ENCODE peak calls at places on chromosomes 16 and 17, in eight cellular contexts. H is AG10803; G is right atrium auricular region; R is omental fat pad; B is mesenchymal stem cell; P is activated naive CD8-positive, alpha-beta T cell treated with anti-CD3 and anti-CD28 coated beads, Interleukin-2, amount 50 U/mL, for 24 hours; C is effector memory CD8-positive, alpha-beta T cell; I is stimulated activated naive CD8-positive, alpha-beta T cell treated with anti-CD3 and anti-CD28 coated beads, Interleukin-15, amount 100 ng/mL, for 72 hours. Q is an unnamed sample.

GRCh38 chr17:38591759-38592241 is 14.0 kb downstream of the SRCIN1 start:
- DNase-seq in H (peak; percentile 38), G (no peak), R (no peak), B (no peak), P (no peak), C (no peak), I (no peak), Q (peak; percentile 73)

GRCh38 chr16:76441391-76441790 is 164.2 kb downstream of the CNTNAP4 start:
- DNase-seq in H (no peak), G (no peak), R (no peak), B (no peak), P (no peak), C (no peak), I (no peak), Q (no peak)

GRCh38 chr16:6687593-6687992 is 645.1 kb upstream of the RBFOX1 start:
- DNase-seq in H (no peak), G (no peak), R (no peak), B (no peak), P (no peak), C (no peak), I (no peak), Q (no peak)

GRCh38 chr16:65989861-65990260 is 376.6 kb upstream of the CDH5 start:
- DNase-seq in H (no peak), G (no peak), R (no peak), B (no peak), P (no peak), C (no peak), I (no peak), Q (no peak)

GRCh38 chr17:42405076-42405475 is 16.8 kb upstream of the STAT3 start:
- DNase-seq in H (no peak), G (no peak), R (no peak), B (no peak), P (no peak), C (no peak), I (no peak), Q (no peak)

GRCh38 chr17:27199948-27200347 is 94.0 kb upstream of the WSB1 start:
- DNase-seq in H (no peak), G (no peak), R (no peak), B (no peak), P (no peak), C (no peak), I (no peak), Q (no peak)

GRCh38 chr17:43734376-43734775 is 24.2 kb downstream of the SOST start:
- DNase-seq in H (peak; percentile 96), G (no peak), R (no peak), B (no peak), P (no peak), C (no peak), I (no peak), Q (peak; percentile 84)

GRCh38 chr17:40605301-40605700 is 40.0 kb upstream of the CCR7 start:
- DNase-seq in H (no peak), G (no peak), R (no peak), B (no peak), P (peak; percentile 57), C (peak; percentile 39), I (peak; percentile 53), Q (no peak)

GRCh38 chr16:90008708-90009145 is 10.5 kb downstream of the DBNDD1 start:
- DNase-seq in H (no peak), G (no peak), R (no peak), B (no peak), P (peak; percentile 71), C (peak; percentile 55), I (peak; percentile 66), Q (no peak)

GRCh38 chr16:81537721-81538561 is 93.3 kb downstream of the CMIP start:
- DNase-seq in H (no peak), G (no peak), R (no peak), B (no peak), P (no peak), C (no peak), I (no peak), Q (no peak)

GRCh38 chr17:54944796-54945195 is 23.7 kb downstream of the COX11 start:
- DNase-seq in H (peak; percentile 71), G (no peak), R (no peak), B (peak; percentile 26), P (no peak), C (no peak), I (no peak), Q (peak; percentile 29)

Q was measured in GM03348.